ENCODE peak calls at places on chromosomes 3 and 15, in six cellular contexts. J, X, F, Q, D and O are unnamed samples.

GRCh38 chr3:116770815-116771450 is 61.4 kb downstream of the TUSC7 start:
- DNase-seq in J (peak), X (peak), F (peak), Q (peak), D (peak), O (peak)

GRCh38 chr3:179113903-179114302 is 34.3 kb upstream of the PIK3CA start:
- DNase-seq in J (no peak), X (no peak), F (no peak), Q (peak), D (no peak), O (no peak)

GRCh38 chr15:42796955-42797779 is 60.2 kb upstream of the CDAN1 start:
- DNase-seq in J (no peak), X (no peak), F (no peak), Q (peak), D (no peak), O (peak)

GRCh38 chr3:188332085-188332484 is 178.1 kb downstream of the LPP start:
- DNase-seq in J (no peak), X (no peak), F (no peak), Q (no peak), D (no peak), O (no peak)

GRCh38 chr15:65384505-65384894 is 6.7 kb upstream of the IGDCC3 start:
- DNase-seq in J (no peak), X (no peak), F (no peak), Q (no peak), D (no peak), O (no peak)

GRCh38 chr3:176939022-176939817 is 258.1 kb downstream of the TBL1XR1 start:
- DNase-seq in J (no peak), X (peak), F (peak), Q (peak), D (no peak), O (peak)

GRCh38 chr15:40990789-40991188 is 37.5 kb downstream of the CHAC1 start:
- DNase-seq in J (no peak), X (no peak), F (no peak), Q (no peak), D (no peak), O (no peak)

GRCh38 chr3:64140651-64141050 is 84.6 kb downstream of the PRICKLE2 start:
- DNase-seq in J (no peak), X (no peak), F (no peak), Q (no peak), D (no peak), O (no peak)

GRCh38 chr15:39504812-39505211 is 76.1 kb upstream of the THBS1 start:
- DNase-seq in J (no peak), X (no peak), F (peak), Q (peak), D (no peak), O (peak)

GRCh38 chr3:52140000-52140399 is 14.2 kb downstream of the POC1A start:
- DNase-seq in J (peak), X (no peak), F (no peak), Q (no peak), D (no peak), O (no peak)

GRCh38 chr15:22850055-22850454 is 11.6 kb downstream of the NIPA2 start:
- DNase-seq in J (no peak), X (no peak), F (no peak), Q (peak), D (no peak), O (no peak)

GRCh38 chr3:25007974-25008658 is 419.9 kb upstream of the RARB start:
- DNase-seq in J (no peak), X (peak), F (no peak), Q (peak), D (no peak), O (peak)

GRCh38 chr3:187041362-187042061 is 97.8 kb downstream of the RPL39L start:
- DNase-seq in J (no peak), X (peak), F (no peak), Q (no peak), D (no peak), O (peak)
- H3K4me3 ChIP-seq in J (no peak), X (peak), F (no peak), Q (no peak), D (no peak), O (no peak)

GRCh38 chr3:10504161-10505049 is 981 bp downstream of the ATP2B2 start:
- DNase-seq in J (no peak), X (no peak), F (no peak), Q (no peak), D (no peak), O (no peak)

GRCh38 chr3:10505050-10505790 is at the start of gene ATP2B2:
- DNase-seq in J (no peak), X (no peak), F (no peak), Q (no peak), D (peak), O (no peak)

GRCh38 chr3:10501664-10502052 is 3.7 kb downstream of the ATP2B2 start:
- DNase-seq in J (no peak), X (no peak), F (no peak), Q (no peak), D (no peak), O (no peak)

GRCh38 chr3:10502185-10502880 is 3.1 kb downstream of the ATP2B2 start:
- DNase-seq in J (no peak), X (no peak), F (no peak), Q (no peak), D (no peak), O (no peak)

GRCh38 chr3:10503217-10503796 is 2.1 kb downstream of the ATP2B2 start:
- DNase-seq in J (no peak), X (no peak), F (no peak), Q (no peak), D (peak), O (no peak)
- H3K4me3 ChIP-seq in J (no peak), X (no peak), F (no peak), Q (no peak), D (peak), O (no peak)

DNA sequence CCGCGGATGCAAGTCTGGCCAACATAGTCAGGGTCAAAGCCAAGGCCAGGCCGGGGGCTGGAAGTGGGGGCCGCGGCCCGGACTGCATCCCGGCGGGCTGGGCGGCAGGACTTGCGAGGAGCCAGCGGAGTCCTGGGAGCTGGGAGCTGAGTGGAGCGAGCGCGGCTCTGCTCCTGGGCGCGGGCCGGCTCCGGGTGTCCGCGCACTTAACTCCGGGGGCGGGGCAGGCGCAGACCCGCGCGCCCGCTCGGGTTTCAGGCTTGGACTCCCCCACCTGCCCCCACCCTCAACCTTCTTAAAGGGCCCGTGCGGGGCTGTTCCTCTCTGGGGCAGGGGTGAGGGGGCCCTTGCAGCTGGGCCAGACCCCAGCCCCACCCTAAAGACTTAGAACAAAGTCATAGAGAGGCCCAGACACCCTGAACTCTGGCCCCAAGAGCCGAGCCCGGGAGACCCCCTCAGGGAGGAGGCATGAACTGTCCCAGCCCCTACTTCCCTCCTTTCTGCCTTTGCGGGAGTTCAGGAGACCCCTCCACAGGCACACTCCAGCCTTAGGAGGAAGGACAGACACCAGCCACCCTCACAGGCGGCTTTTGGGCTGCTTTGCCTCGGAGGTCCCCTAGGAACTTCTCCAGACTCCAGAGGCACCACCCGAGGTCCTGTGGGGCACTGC is at the start of gene CSPG4:
- DNase-seq in J (peak), X (no peak), F (no peak), Q (peak), D (no peak), O (no peak)
- H3K4me3 ChIP-seq in J (peak), X (no peak), F (peak), Q (peak), D (peak), O (peak)

GRCh38 chr3:185837409-185837808 is 12.6 kb upstream of the IGF2BP2 start:
- DNase-seq in J (no peak), X (no peak), F (no peak), Q (no peak), D (no peak), O (no peak)
- H3K4me3 ChIP-seq in J (no peak), X (no peak), F (no peak), Q (no peak), D (no peak), O (no peak)

DNA sequence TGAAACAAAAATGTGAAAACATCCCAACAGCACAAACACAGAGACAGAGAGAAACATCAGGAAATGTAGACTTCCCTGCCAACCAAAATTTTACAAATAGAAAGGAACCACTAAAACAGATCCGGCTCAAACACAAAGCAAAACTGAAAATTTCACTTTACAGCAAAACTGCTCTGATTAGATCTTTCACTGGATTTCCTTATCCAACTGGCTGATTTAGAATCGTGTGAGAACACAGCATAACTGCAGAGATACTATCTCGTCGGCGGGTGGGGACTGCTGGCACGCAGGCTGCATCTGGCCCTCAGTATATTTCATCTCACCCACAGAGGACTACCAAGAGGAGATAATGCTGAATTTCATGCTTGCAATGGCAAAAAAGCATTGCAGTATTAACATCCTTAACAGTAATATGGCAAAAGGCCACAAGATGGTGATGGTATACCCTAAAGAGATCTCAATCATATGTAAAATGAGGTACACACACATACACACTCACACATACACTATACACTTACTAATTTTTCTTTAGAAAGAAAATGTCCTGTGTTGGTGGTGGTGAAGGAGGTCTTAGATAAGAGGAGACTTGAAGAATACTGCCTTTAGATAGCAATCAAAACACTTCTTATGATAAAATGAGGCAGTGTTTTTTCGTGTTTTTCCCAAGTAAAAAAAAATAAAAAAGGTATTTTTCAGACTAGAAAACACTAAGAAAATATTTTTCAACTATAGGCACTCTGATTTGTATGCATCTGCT is 10.6 kb upstream of the LEO1 start:
- DNase-seq in J (no peak), X (peak), F (peak), Q (peak), D (no peak), O (peak)
- H3K4me3 ChIP-seq in J (no peak), X (peak), F (no peak), Q (peak), D (peak), O (no peak)

DNA sequence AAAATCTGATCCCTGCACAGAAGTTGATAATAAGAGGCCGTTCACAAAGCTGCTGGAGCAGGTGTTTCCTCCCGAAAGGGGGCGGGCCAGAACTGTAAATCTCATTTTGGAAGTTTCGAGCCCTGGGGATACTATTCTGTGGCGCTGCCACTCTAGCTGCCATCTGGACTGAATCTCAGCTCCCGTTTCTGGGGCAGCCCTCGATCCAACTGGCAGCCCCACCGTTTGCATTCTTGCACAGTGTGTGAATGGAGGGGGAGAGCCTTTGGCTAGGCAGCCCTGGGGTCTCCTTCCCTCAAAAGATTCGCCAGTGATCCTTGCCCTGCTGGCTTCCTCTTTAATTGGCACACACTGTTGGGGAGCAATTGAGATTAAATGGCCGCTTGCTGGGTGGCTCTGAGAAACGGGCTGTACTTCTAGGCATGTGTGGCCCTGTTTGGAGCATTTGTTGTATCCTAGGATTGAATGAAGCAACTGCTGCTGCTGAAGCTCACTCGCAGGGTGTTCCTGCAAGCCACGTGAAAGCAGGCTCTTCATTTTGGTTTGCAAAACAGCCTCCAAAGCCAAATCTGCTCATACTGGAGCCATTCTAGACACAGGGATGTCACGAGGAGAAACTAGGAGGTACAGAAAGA is 57.2 kb upstream of the TOPAZ1 start:
- DNase-seq in J (no peak), X (peak), F (no peak), Q (no peak), D (peak), O (no peak)
- H3K4me3 ChIP-seq in J (no peak), X (no peak), F (no peak), Q (no peak), D (peak), O (no peak)

GRCh38 chr15:83282859-83283812 is 1.3 kb downstream of the BNC1 start:
- DNase-seq in J (peak), X (no peak), F (no peak), Q (peak), D (no peak), O (no peak)
- H3K4me3 ChIP-seq in J (peak), X (no peak), F (peak), Q (peak), D (peak), O (peak)

GRCh38 chr3:14957933-14958332 is 10.6 kb downstream of the NR2C2 start:
- DNase-seq in J (no peak), X (peak), F (no peak), Q (peak), D (no peak), O (no peak)
- H3K4me3 ChIP-seq in J (no peak), X (no peak), F (no peak), Q (no peak), D (no peak), O (no peak)

GRCh38 chr3:111582114-111582461 is 13.1 kb downstream of the ZBED2 start:
- DNase-seq in J (no peak), X (no peak), F (peak), Q (peak), D (no peak), O (peak)

GRCh38 chr3:111578867-111579266 is 16.3 kb downstream of the ZBED2 start:
- DNase-seq in J (no peak), X (no peak), F (no peak), Q (no peak), D (no peak), O (no peak)

GRCh38 chr3:111584724-111585123 is 10.4 kb downstream of the ZBED2 start:
- DNase-seq in J (no peak), X (no peak), F (no peak), Q (no peak), D (no peak), O (peak)

GRCh38 chr3:111579495-111579894 is 15.7 kb downstream of the ZBED2 start:
- DNase-seq in J (no peak), X (no peak), F (no peak), Q (no peak), D (no peak), O (no peak)

GRCh38 chr3:111581403-111582113 is 13.6 kb downstream of the ZBED2 start:
- DNase-seq in J (no peak), X (no peak), F (no peak), Q (no peak), D (no peak), O (no peak)
- H3K4me3 ChIP-seq in J (no peak), X (no peak), F (no peak), Q (no peak), D (no peak), O (no peak)